ENCODE peak calls at places on chromosomes 16 and 17, in five cellular contexts. One of them, this sample, is unnamed.

GRCh38 chr16:77951788-77952187 is 70.6 kb upstream of the CLEC3A start:
- DNase-seq in C1 segment of cervical spinal cord: no peak
- DNase-seq in GM19239: peak; percentile 10
- DNase-seq in lower leg skin: no peak
- DNase-seq in IMR-90: no peak
- DNase-seq in this sample: peak; percentile 15

GRCh38 chr17:79757140-79757745 is 20.7 kb upstream of the CBX2 start:
- DNase-seq in C1 segment of cervical spinal cord: no peak
- DNase-seq in GM19239: no peak
- DNase-seq in lower leg skin: no peak
- DNase-seq in IMR-90: no peak
- DNase-seq in this sample: no peak

GRCh38 chr17:37481001-37481665 is 8.6 kb upstream of the DUSP14 start:
- DNase-seq in C1 segment of cervical spinal cord: no peak
- DNase-seq in GM19239: no peak
- DNase-seq in lower leg skin: no peak
- DNase-seq in IMR-90: no peak
- DNase-seq in this sample: no peak

GRCh38 chr16:50598256-50598894 is 50.2 kb downstream of the NKD1 start:
- DNase-seq in C1 segment of cervical spinal cord: no peak
- DNase-seq in GM19239: no peak
- DNase-seq in lower leg skin: no peak
- DNase-seq in IMR-90: no peak
- DNase-seq in this sample: no peak

GRCh38 chr16:81560979-81561657 is 116.5 kb downstream of the CMIP start:
- DNase-seq in C1 segment of cervical spinal cord: no peak
- DNase-seq in GM19239: no peak
- DNase-seq in lower leg skin: no peak
- DNase-seq in IMR-90: peak; percentile 44
- DNase-seq in this sample: no peak

GRCh38 chr17:35889241-35889640 is 9.1 kb upstream of the CCL5 start:
- DNase-seq in C1 segment of cervical spinal cord: no peak
- DNase-seq in GM19239: no peak
- DNase-seq in lower leg skin: no peak
- DNase-seq in IMR-90: no peak
- DNase-seq in this sample: no peak

GRCh38 chr16:68948230-68948910 is 105.0 kb downstream of the TANGO6 start:
- DNase-seq in C1 segment of cervical spinal cord: no peak
- DNase-seq in GM19239: no peak
- DNase-seq in lower leg skin: no peak
- DNase-seq in IMR-90: peak; percentile 37
- DNase-seq in this sample: no peak

GRCh38 chr17:32722733-32723132 is 154.2 kb downstream of the MYO1D start:
- DNase-seq in C1 segment of cervical spinal cord: no peak
- DNase-seq in GM19239: no peak
- DNase-seq in lower leg skin: no peak
- DNase-seq in IMR-90: no peak
- DNase-seq in this sample: no peak

GRCh38 chr17:39027037-39027436 is 59.8 kb upstream of the FBXO47 start:
- DNase-seq in C1 segment of cervical spinal cord: no peak
- DNase-seq in GM19239: no peak
- DNase-seq in lower leg skin: peak; percentile 69
- DNase-seq in IMR-90: no peak
- DNase-seq in this sample: peak; percentile 88

GRCh38 chr17:1227917-1228751 is 42.1 kb upstream of the BHLHA9 start:
- DNase-seq in C1 segment of cervical spinal cord: no peak
- DNase-seq in GM19239: peak; percentile 65
- DNase-seq in lower leg skin: no peak
- DNase-seq in IMR-90: no peak
- DNase-seq in this sample: no peak

GRCh38 chr17:4998666-4999428 is 1.1 kb downstream of the KIF1C start:
- DNase-seq in C1 segment of cervical spinal cord: no peak
- DNase-seq in GM19239: no peak
- DNase-seq in lower leg skin: peak; percentile 22
- DNase-seq in IMR-90: no peak
- DNase-seq in this sample: no peak

GRCh38 chr16:66899945-66900688 is 18.6 kb downstream of the CDH16 start:
- DNase-seq in C1 segment of cervical spinal cord: no peak
- DNase-seq in GM19239: no peak
- DNase-seq in lower leg skin: peak; percentile 56
- DNase-seq in IMR-90: peak; percentile 79
- DNase-seq in this sample: no peak

GRCh38 chr16:68028996-68029395 is 5.9 kb downstream of the DUS2 start:
- DNase-seq in C1 segment of cervical spinal cord: no peak
- DNase-seq in GM19239: no peak
- DNase-seq in lower leg skin: no peak
- DNase-seq in IMR-90: no peak
- DNase-seq in this sample: no peak

GRCh38 chr17:40559016-40559853 is 6.0 kb downstream of the CCR7 start:
- DNase-seq in C1 segment of cervical spinal cord: no peak
- DNase-seq in GM19239: no peak
- DNase-seq in lower leg skin: no peak
- DNase-seq in IMR-90: no peak
- DNase-seq in this sample: no peak

GRCh38 chr17:27631409-27631755 is 394 bp downstream of the LGALS9 start:
- DNase-seq in C1 segment of cervical spinal cord: no peak
- DNase-seq in GM19239: no peak
- DNase-seq in lower leg skin: no peak
- DNase-seq in IMR-90: no peak
- DNase-seq in this sample: no peak

GRCh38 chr17:60535382-60536279 is 9.6 kb upstream of the APPBP2 start:
- DNase-seq in C1 segment of cervical spinal cord: no peak
- DNase-seq in GM19239: no peak
- DNase-seq in lower leg skin: no peak
- DNase-seq in IMR-90: peak; percentile 98
- DNase-seq in this sample: no peak

GRCh38 chr17:37701424-37702020 is 43.3 kb downstream of the HNF1B start:
- DNase-seq in C1 segment of cervical spinal cord: peak; percentile 0
- DNase-seq in GM19239: peak; percentile 51
- DNase-seq in lower leg skin: no peak
- DNase-seq in IMR-90: no peak
- DNase-seq in this sample: no peak

GRCh38 chr16:87288753-87289362 is 28.3 kb downstream of the C16orf95 start:
- DNase-seq in C1 segment of cervical spinal cord: no peak
- DNase-seq in GM19239: no peak
- DNase-seq in lower leg skin: no peak
- DNase-seq in IMR-90: peak; percentile 92
- DNase-seq in this sample: no peak

GRCh38 chr16:12225816-12226480 is 249.4 kb downstream of the SNX29 start:
- DNase-seq in C1 segment of cervical spinal cord: no peak
- DNase-seq in GM19239: no peak
- DNase-seq in lower leg skin: no peak
- DNase-seq in IMR-90: peak; percentile 53
- DNase-seq in this sample: no peak

GRCh38 chr17:5422505-5422904 is 2.5 kb downstream of the RPAIN start:
- DNase-seq in C1 segment of cervical spinal cord: no peak
- DNase-seq in GM19239: no peak
- DNase-seq in lower leg skin: no peak
- DNase-seq in IMR-90: peak; percentile 83
- DNase-seq in this sample: no peak

GRCh38 chr17:7466644-7467341 is 12.6 kb downstream of the ZBTB4 start:
- DNase-seq in C1 segment of cervical spinal cord: no peak
- DNase-seq in GM19239: no peak
- DNase-seq in lower leg skin: no peak
- DNase-seq in IMR-90: peak; percentile 66
- DNase-seq in this sample: no peak

GRCh38 chr16:3129137-3130131 is 5.4 kb upstream of the ZNF213 start:
- DNase-seq in C1 segment of cervical spinal cord: peak; percentile 58
- DNase-seq in GM19239: no peak
- DNase-seq in lower leg skin: peak; percentile 63
- DNase-seq in IMR-90: peak; percentile 86
- DNase-seq in this sample: peak; percentile 69

GRCh38 chr17:72632026-72632684 is 460.3 kb downstream of the SLC39A11 start:
- DNase-seq in C1 segment of cervical spinal cord: no peak
- DNase-seq in GM19239: no peak
- DNase-seq in lower leg skin: peak; percentile 29
- DNase-seq in IMR-90: no peak
- DNase-seq in this sample: no peak

GRCh38 chr16:2963074-2963610 is 933 bp upstream of the KREMEN2 start:
- DNase-seq in C1 segment of cervical spinal cord: no peak
- DNase-seq in GM19239: no peak
- DNase-seq in lower leg skin: no peak
- DNase-seq in IMR-90: no peak
- DNase-seq in this sample: no peak

GRCh38 chr16:87216824-87217205 is 100.4 kb downstream of the C16orf95 start:
- DNase-seq in C1 segment of cervical spinal cord: no peak
- DNase-seq in GM19239: no peak
- DNase-seq in lower leg skin: no peak
- DNase-seq in IMR-90: no peak
- DNase-seq in this sample: no peak

GRCh38 chr16:30028438-30029093 is 2.5 kb downstream of the TLCD3B start:
- DNase-seq in C1 segment of cervical spinal cord: no peak
- DNase-seq in GM19239: no peak
- DNase-seq in lower leg skin: no peak
- DNase-seq in IMR-90: no peak
- DNase-seq in this sample: no peak

GRCh38 chr17:18270046-18270850 is 9.8 kb downstream of the MIEF2 start:
- DNase-seq in C1 segment of cervical spinal cord: no peak
- DNase-seq in GM19239: no peak
- DNase-seq in lower leg skin: no peak
- DNase-seq in IMR-90: no peak
- DNase-seq in this sample: no peak

GRCh38 chr17:67902531-67903231 is 77.4 kb downstream of the BPTF start:
- DNase-seq in C1 segment of cervical spinal cord: no peak
- DNase-seq in GM19239: no peak
- DNase-seq in lower leg skin: no peak
- DNase-seq in IMR-90: no peak
- DNase-seq in this sample: no peak

GRCh38 chr17:29825604-29826003 is 104.4 kb downstream of the SSH2 start:
- DNase-seq in C1 segment of cervical spinal cord: no peak
- DNase-seq in GM19239: no peak
- DNase-seq in lower leg skin: no peak
- DNase-seq in IMR-90: no peak
- DNase-seq in this sample: no peak

GRCh38 chr16:56312028-56312300 is 113.4 kb downstream of the AMFR start:
- DNase-seq in C1 segment of cervical spinal cord: no peak
- DNase-seq in GM19239: no peak
- DNase-seq in lower leg skin: no peak
- DNase-seq in IMR-90: no peak
- DNase-seq in this sample: no peak

This sample was measured in NCI-H2081 treated with DMSO at 0.1 percent for 48 hours.